ENCODE peak calls at places on chromosomes 16 and 17, in five cellular contexts. B, Q, K, H and F are unnamed samples.

GRCh38 chr17:41660221-41660711 is 28.4 kb upstream of the EIF1 start:
- DNase-seq in K (no peak), Q (no peak), H (no peak), B (peak; percentile 42), F (no peak)

GRCh38 chr16:71526111-71526998 is at the start of gene CHST4:
- DNase-seq in K (peak; percentile 68), B (no peak), H (peak; percentile 76), Q (no peak), F (no peak)

GRCh38 chr16:59849716-59850115 is 1115.6 kb upstream of the GOT2 start:
- DNase-seq in K (peak; percentile 34), H (no peak), B (no peak), Q (no peak), F (no peak)

GRCh38 chr16:6377956-6378355 is 954.7 kb upstream of the RBFOX1 start:
- DNase-seq in Q (no peak), K (no peak), B (no peak), H (no peak), F (no peak)

GRCh38 chr16:71443714-71444113 is 1.9 kb upstream of the TLE7 start:
- DNase-seq in K (no peak), H (no peak), Q (no peak), B (no peak), F (no peak)

GRCh38 chr17:1920948-1921351 is 91.1 kb downstream of the RPA1 start:
- DNase-seq in B (peak; percentile 92), Q (no peak), K (no peak), H (no peak), F (no peak)

GRCh38 chr17:52032454-52032853 is 126.1 kb downstream of the CA10 start:
- DNase-seq in Q (no peak), H (no peak), B (no peak), K (no peak), F (no peak)

GRCh38 chr16:86575754-86576557 is 2.4 kb upstream of the FOXL1 start:
- DNase-seq in B (peak; percentile 82), Q (peak; percentile 55), K (peak; percentile 97), H (peak; percentile 99), F (peak; percentile 65)

GRCh38 chr17:5499790-5500189 is 13.4 kb downstream of the MIS12 start:
- DNase-seq in Q (no peak), K (peak; percentile 75), H (peak; percentile 37), B (no peak), F (no peak)

GRCh38 chr16:59601452-59601851 is 867.3 kb upstream of the GOT2 start:
- DNase-seq in K (no peak), Q (no peak), H (no peak), B (no peak), F (no peak)

GRCh38 chr16:34758835-34759234 is 1299.4 kb downstream of the TP53TG3F start:
- DNase-seq in B (no peak), K (no peak), Q (no peak), H (no peak), F (no peak)

GRCh38 chr17:46157443-46158107 is 35.7 kb downstream of the KANSL1 start:
- DNase-seq in K (no peak), H (peak; percentile 72), B (no peak), Q (no peak), F (no peak)

GRCh38 chr16:85912271-85912974 is 13.5 kb downstream of the IRF8 start:
- DNase-seq in B (peak; percentile 67), Q (no peak), H (peak; percentile 44), K (peak; percentile 33), F (no peak)

GRCh38 chr16:80058236-80058635 is 457.7 kb upstream of the MAF start:
- DNase-seq in K (no peak), H (no peak), B (peak; percentile 78), Q (no peak), F (no peak)

GRCh38 chr17:77728022-77728671 is 230.4 kb upstream of the TNRC6C start:
- DNase-seq in K (no peak), H (peak; percentile 64), Q (no peak), B (peak; percentile 72), F (no peak)

GRCh38 chr16:67661101-67661661 is 421 bp downstream of the PARD6A start:
- DNase-seq in B (no peak), K (peak; percentile 90), H (peak; percentile 57), Q (no peak), F (peak; percentile 61)

GRCh38 chr17:79290726-79291125 is 216.1 kb downstream of the ENGASE start:
- DNase-seq in B (no peak), K (no peak), Q (no peak), H (no peak), F (no peak)

GRCh38 chr16:30184430-30185140 is 1.2 kb downstream of the CORO1A start:
- DNase-seq in K (no peak), Q (peak; percentile 31), H (no peak), B (peak; percentile 63), F (no peak)

GRCh38 chr16:12426122-12426521 is 377.6 kb downstream of the CPPED1 start:
- DNase-seq in H (peak; percentile 64), K (peak; percentile 69), Q (no peak), B (no peak), F (no peak)

GRCh38 chr16:8622315-8622656 is 788 bp downstream of the METTL22 start:
- DNase-seq in K (no peak), B (no peak), H (no peak), Q (no peak), F (no peak)

GRCh38 chr16:50601341-50601740 is 53.1 kb downstream of the NKD1 start:
- DNase-seq in K (no peak), B (peak; percentile 39), H (no peak), Q (no peak), F (no peak)

GRCh38 chr17:75105269-75106080 is 4.3 kb upstream of the ARMC7 start:
- DNase-seq in H (peak; percentile 64), Q (peak; percentile 85), K (peak; percentile 72), B (peak; percentile 59), F (no peak)

GRCh38 chr17:62714016-62714777 is 86.7 kb downstream of the MRC2 start:
- DNase-seq in H (peak; percentile 59), K (no peak), B (no peak), Q (no peak), F (no peak)

GRCh38 chr16:85633438-85633743 is 20.3 kb downstream of the GSE1 start:
- DNase-seq in Q (no peak), B (no peak), H (no peak), K (no peak), F (no peak)

GRCh38 chr17:65800655-65801054 is 239.2 kb upstream of the AXIN2 start:
- DNase-seq in K (no peak), Q (no peak), B (no peak), H (no peak), F (no peak)

DNA sequence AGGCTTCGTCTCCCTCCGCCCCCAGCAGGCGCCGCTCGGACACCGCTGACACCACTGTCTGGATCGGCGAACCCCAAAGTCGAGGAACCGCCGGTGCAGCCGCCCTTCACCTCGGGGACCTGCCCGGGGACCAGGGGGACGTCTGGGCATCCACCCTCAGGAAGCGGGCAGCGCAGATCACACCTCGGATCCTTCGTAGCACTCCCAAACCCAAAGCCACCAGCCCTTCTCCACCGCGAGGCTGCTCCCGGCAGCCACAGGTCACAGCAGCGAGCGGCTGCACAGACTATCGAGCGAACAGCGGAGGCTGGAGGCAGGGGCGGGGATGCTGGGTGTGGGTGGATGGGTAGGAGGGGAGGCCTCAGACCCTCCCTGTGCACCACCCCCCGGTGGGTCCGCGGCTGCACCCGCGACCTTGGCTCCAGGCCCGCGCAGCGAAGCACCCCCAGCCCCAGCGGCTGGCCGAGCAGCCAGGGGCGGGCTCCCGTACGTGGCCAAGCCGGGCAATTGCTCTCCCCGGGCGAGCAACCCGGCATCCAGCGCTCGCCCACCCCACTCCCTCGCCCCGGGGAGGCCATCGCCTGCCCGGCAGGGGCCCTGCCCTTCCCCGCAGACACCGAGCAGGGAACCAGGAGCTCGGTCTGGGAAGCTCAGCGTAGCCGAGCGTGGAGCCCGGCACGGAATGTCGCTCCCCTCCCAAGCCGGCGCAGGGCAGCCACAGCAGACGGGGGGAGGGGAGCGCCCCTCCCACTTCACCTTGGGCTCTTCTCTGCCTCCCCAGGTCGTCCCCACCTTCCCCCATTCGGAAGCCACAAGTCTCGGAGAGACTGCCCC is 1.0 kb downstream of the SDK2 start:
- DNase-seq in H (peak; percentile 41), Q (peak; percentile 17), K (peak; percentile 71), B (peak; percentile 50), F (no peak)
- H3K4me3 ChIP-seq in H (peak overlapping the region; percentile 26), Q (peak overlapping the region; percentile 47), K (peak overlapping the region; percentile 87), B (peak overlapping the region; percentile 64), F (no peak overlapping the region)

DNA sequence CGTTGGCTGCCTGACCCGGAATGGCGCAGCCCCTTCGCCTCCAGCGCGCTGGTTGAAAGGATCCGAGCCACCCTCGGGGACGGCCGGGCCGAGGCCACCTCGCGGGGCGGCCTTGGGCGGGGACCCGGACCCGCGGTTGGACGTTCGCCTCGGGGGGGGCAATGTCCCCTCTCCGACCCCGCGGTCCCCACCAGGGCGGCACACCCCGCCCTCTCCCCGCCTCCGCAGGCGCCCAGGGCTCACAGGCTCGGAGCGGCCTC is 1.0 kb upstream of the SOX8 start:
- DNase-seq in H (peak; percentile 37), B (no peak), Q (no peak), K (no peak), F (peak; percentile 43)
- H3K4me3 ChIP-seq in H (peak overlapping the region; percentile 28), B (peak overlapping the region; percentile 61), Q (peak overlapping the region; percentile 65), K (peak overlapping the region; percentile 63), F (peak overlapping the region; percentile 50)

DNA sequence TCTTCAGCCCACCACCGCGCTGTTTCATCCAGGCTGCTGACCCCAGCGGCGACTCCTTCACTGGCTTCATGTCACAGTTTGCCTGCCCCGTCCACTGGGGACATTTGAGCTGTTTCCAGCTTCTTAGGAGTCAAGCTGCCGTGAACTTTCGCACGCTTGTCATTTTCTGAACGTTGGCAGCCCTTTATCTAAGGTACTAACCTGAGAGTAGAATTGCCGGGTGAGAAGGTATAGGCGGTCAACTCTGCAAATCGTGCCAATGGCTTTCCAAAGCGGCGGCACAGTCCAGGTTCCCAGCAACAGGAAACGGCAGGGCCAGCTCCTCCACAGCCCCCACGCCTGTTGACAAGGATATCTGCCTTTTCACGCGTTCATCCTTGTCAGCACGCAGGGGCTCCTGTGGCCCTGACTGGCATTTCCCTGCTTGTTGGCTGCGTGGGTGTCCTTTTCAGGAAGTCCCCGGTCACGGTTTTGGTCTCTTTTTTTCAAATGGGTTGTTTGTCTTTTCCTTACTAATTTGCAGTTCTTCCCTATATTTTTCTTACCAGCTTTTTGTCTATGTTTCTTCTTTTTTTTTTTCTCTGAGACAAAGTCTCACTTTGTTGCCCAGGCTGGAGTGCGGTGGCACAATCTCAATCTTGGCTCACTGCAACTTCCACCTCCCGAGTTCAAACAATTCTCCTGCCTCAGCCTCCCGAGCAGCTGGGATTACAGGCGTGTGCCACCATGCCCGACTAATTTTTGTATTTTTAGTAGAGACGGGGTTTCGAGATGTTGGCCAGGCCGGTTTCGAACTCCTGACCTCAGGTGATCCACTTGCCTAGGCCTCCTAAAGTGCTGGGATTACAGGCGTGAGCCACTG is 1.3 kb downstream of the UTS2R start:
- DNase-seq in K (peak; percentile 38), H (no peak), Q (no peak), B (peak; percentile 35), F (no peak)
- H3K4me3 ChIP-seq in K (no peak overlapping the region), H (no peak overlapping the region), Q (peak overlapping the region; percentile 40), B (no peak overlapping the region), F (peak overlapping the region; percentile 47)

DNA sequence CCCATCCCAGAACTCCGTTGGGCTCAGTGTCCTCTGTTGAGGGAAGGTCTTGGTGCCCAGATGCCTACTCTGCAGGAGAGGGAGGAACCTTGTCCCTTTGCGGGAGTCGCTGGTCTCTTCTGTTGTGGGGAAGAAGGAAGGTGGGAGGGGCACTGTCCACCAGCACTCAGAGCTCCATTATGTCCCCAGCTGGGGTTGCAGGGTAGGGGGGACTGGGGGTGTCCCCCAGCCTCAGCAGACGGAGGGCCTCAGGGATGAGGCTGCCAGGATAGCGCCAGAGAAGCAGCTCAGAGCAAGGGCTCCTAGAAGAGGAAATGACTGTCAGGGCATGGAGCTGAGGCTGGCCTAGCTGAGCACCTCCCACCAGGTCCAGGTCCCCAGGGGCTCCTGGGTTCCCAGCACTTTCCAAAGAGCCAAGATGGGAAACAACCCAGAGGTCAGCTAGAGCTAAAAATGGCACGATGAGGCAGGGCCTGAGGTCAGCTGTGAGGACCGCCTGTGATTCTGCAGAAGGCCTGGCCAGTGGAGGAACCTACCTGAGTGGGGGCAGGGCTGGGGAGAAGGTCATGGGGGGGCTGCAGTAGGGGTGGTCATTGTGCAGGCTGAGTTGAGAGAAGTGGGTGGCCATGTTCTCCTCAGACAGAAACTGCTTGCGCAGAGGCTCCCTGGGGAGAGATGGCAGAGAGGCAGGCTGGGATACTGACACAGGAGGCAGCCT is 886 bp downstream of the HCFC1R1 start:
- DNase-seq in B (peak; percentile 84), K (no peak), H (peak; percentile 69), Q (no peak), F (peak; percentile 68)
- H3K4me3 ChIP-seq in B (peak overlapping the region; percentile 94), K (peak overlapping the region; percentile 75), H (peak overlapping the region; percentile 83), Q (peak overlapping the region; percentile 70), F (peak overlapping the region; percentile 40)